ENCODE peak calls at places on chromosome 22, in ten cellular contexts. D, C, B, A, I, Z, E, Y, Q and J are unnamed samples.

GRCh38 chr22:39520874-39521857 is 804 bp downstream of the ATF4 start:
- DNase-seq in D (peak), C (peak), B (peak), A (peak), I (peak), Z (peak), E (peak), Y (peak), Q (no peak), J (no peak)

GRCh38 chr22:19103881-19104821 is 18.1 kb downstream of the DGCR2 start:
- DNase-seq in D (no peak), C (no peak), B (no peak), A (no peak), I (no peak), Z (no peak), E (no peak), Y (no peak), Q (no peak), J (no peak)

GRCh38 chr22:33654173-33654890 is 265.9 kb downstream of the LARGE1 start:
- DNase-seq in D (no peak), C (no peak), B (no peak), A (no peak), I (no peak), Z (no peak), E (no peak), Y (no peak), Q (no peak), J (no peak)

GRCh38 chr22:44707752-44708151 is 5.7 kb downstream of the PRR5 start:
- DNase-seq in D (no peak), C (no peak), B (no peak), A (peak), I (no peak), Z (no peak), E (no peak), Y (no peak), Q (no peak), J (no peak)

GRCh38 chr22:45597460-45598192 is 74.0 kb upstream of the ATXN10 start:
- DNase-seq in D (no peak), C (peak), B (no peak), A (no peak), I (no peak), Z (no peak), E (peak), Y (no peak), Q (no peak), J (no peak)

GRCh38 chr22:19233189-19233661 is 54.7 kb upstream of the SLC25A1 start:
- DNase-seq in D (no peak), C (no peak), B (no peak), A (no peak), I (no peak), Z (no peak), E (no peak), Y (no peak), Q (no peak), J (no peak)

GRCh38 chr22:48432721-48433518 is 1394.8 kb downstream of the BRD1 start:
- DNase-seq in D (no peak), C (no peak), B (no peak), A (no peak), I (no peak), Z (no peak), E (no peak), Y (no peak), Q (no peak), J (no peak)

GRCh38 chr22:31680764-31681624 is 19.0 kb upstream of the PISD start:
- DNase-seq in D (no peak), C (no peak), B (no peak), A (peak), I (no peak), Z (no peak), E (no peak), Y (no peak), Q (no peak), J (no peak)